ENCODE peak calls at places on chromosomes 6 and 20, in six cellular contexts. H is CD8-positive, alpha-beta T cell; W is NCI-H460; E is AG09319; Q is lung; J is activated CD4-positive, alpha-beta T cell treated with anti-CD3 and anti-CD28 coated beads, Interleukin-2, amount 10 ng/mL, durations not matched to agents 7 days and 5 days. K is an unnamed sample.

GRCh38 chr6:90492798-90493197 is 94.1 kb downstream of the MAP3K7 start:
- DNase-seq in H (no peak), E (no peak), Q (no peak), W (no peak), J (no peak), K (no peak)

GRCh38 chr6:47376930-47377329 is 67.2 kb upstream of the TNFRSF21 start:
- DNase-seq in H (no peak), E (no peak), J (peak), Q (no peak), W (no peak), K (no peak)

GRCh38 chr6:100035873-100036653 is 42.0 kb upstream of the MCHR2 start:
- DNase-seq in H (no peak), Q (no peak), W (no peak), J (no peak), E (no peak), K (no peak)

GRCh38 chr20:64107736-64108457 is 532 bp upstream of the NPBWR2 start:
- DNase-seq in W (no peak), J (peak), Q (no peak), E (no peak), H (peak), K (no peak)

GRCh38 chr20:40961686-40962640 is 66.7 kb upstream of the TOP1 start:
- DNase-seq in E (no peak), J (peak), H (peak), Q (no peak), W (no peak), K (no peak)

GRCh38 chr20:46378390-46379009 is 27.9 kb downstream of the ELMO2 start:
- DNase-seq in J (no peak), Q (no peak), E (no peak), W (no peak), H (no peak), K (no peak)

GRCh38 chr20:9218412-9219001 is 149.6 kb downstream of the PLCB4 start:
- DNase-seq in W (no peak), E (no peak), H (no peak), J (no peak), Q (no peak), K (peak)

GRCh38 chr6:6033858-6034257 is 27.1 kb upstream of the NRN1 start:
- DNase-seq in W (no peak), Q (no peak), E (no peak), J (no peak), H (no peak), K (no peak)

GRCh38 chr20:9415426-9415825 is 99.0 kb upstream of the LAMP5 start:
- DNase-seq in Q (no peak), W (no peak), J (no peak), H (no peak), E (no peak), K (no peak)

K was measured in brain microvascular endothelial cell.